ENCODE peak calls at places on chromosomes 6 and 20, in five cellular contexts. I, W, Q, Z and K are unnamed samples.

GRCh38 chr6:129030231-129030630 is 147.3 kb downstream of the LAMA2 start:
- DNase-seq in I (no peak), W (no peak), Q (peak; percentile 21), Z (no peak), K (no peak)

GRCh38 chr6:29967379-29968010 is 25.2 kb downstream of the HLA-A start:
- DNase-seq in I (peak; percentile 76), W (peak; percentile 65), Q (peak; percentile 21), Z (no peak), K (no peak)

GRCh38 chr6:117711369-117711768 is 36.1 kb downstream of the NUS1 start:
- DNase-seq in I (no peak), W (no peak), Q (no peak), Z (no peak), K (no peak)

GRCh38 chr20:45293041-45294002 is 13.3 kb upstream of the RBPJL start:
- DNase-seq in I (peak; percentile 77), W (peak; percentile 90), Q (peak; percentile 73), Z (peak; percentile 82), K (peak; percentile 98)

GRCh38 chr6:18323935-18324707 is 59.8 kb upstream of the DEK start:
- DNase-seq in I (peak; percentile 9), W (no peak), Q (peak; percentile 56), Z (no peak), K (peak; percentile 88)

GRCh38 chr20:49386848-49387605 is 95.4 kb downstream of the KCNB1 start:
- DNase-seq in I (no peak), W (no peak), Q (no peak), Z (no peak), K (no peak)

GRCh38 chr20:775679-776135 is 7.4 kb upstream of the SLC52A3 start:
- DNase-seq in I (no peak), W (peak; percentile 88), Q (no peak), Z (no peak), K (no peak)

GRCh38 chr20:17525650-17526049 is 5.5 kb downstream of the BFSP1 start:
- DNase-seq in I (no peak), W (no peak), Q (no peak), Z (no peak), K (no peak)

GRCh38 chr6:49978332-49979226 is 9.2 kb upstream of the DEFB113 start:
- DNase-seq in I (no peak), W (no peak), Q (peak; percentile 1), Z (no peak), K (no peak)

GRCh38 chr20:47338131-47338628 is 18.3 kb downstream of the ZMYND8 start:
- DNase-seq in I (peak; percentile 47), W (no peak), Q (no peak), Z (no peak), K (no peak)

GRCh38 chr6:84625510-84625909 is 138.9 kb downstream of the TBX18 start:
- DNase-seq in I (no peak), W (no peak), Q (no peak), Z (no peak), K (no peak)

GRCh38 chr6:147222160-147222838 is 18.1 kb downstream of the STXBP5 start:
- DNase-seq in I (no peak), W (no peak), Q (peak; percentile 61), Z (no peak), K (peak; percentile 34)

GRCh38 chr20:35823147-35823546 is 51.3 kb downstream of the PHF20 start:
- DNase-seq in I (no peak), W (no peak), Q (no peak), Z (no peak), K (no peak)

GRCh38 chr6:35240838-35241801 is 18.4 kb upstream of the ZNF76 start:
- DNase-seq in I (peak; percentile 68), W (peak; percentile 84), Q (peak; percentile 57), Z (no peak), K (peak; percentile 93)

GRCh38 chr6:140644017-140644416 is 1269.6 kb upstream of the CITED2 start:
- DNase-seq in I (no peak), W (no peak), Q (no peak), Z (no peak), K (no peak)

GRCh38 chr6:131023834-131024504 is 39.1 kb downstream of the EPB41L2 start:
- DNase-seq in I (no peak), W (no peak), Q (peak; percentile 61), Z (no peak), K (no peak)

GRCh38 chr6:69957990-69958559 is 91.7 kb downstream of the COL19A1 start:
- DNase-seq in I (no peak), W (no peak), Q (peak; percentile 43), Z (no peak), K (no peak)

GRCh38 chr6:144104898-144105487 is 9.6 kb upstream of the SF3B5 start:
- DNase-seq in I (peak; percentile 74), W (no peak), Q (peak; percentile 73), Z (no peak), K (peak; percentile 79)

GRCh38 chr6:133957780-133958242 is 4.8 kb downstream of the TBPL1 start:
- DNase-seq in I (no peak), W (no peak), Q (no peak), Z (no peak), K (no peak)

GRCh38 chr20:44683263-44684046 is 31.7 kb upstream of the CCN5 start:
- DNase-seq in I (no peak), W (peak; percentile 62), Q (peak; percentile 62), Z (no peak), K (peak; percentile 83)

GRCh38 chr6:97726378-97726777 is 443.4 kb upstream of the MMS22L start:
- DNase-seq in I (no peak), W (no peak), Q (no peak), Z (no peak), K (no peak)

GRCh38 chr6:107816818-107817217 is 7.3 kb downstream of the SCML4 start:
- DNase-seq in I (no peak), W (no peak), Q (no peak), Z (no peak), K (no peak)

GRCh38 chr6:57182017-57182432 is 9.9 kb downstream of the BAG2 start:
- DNase-seq in I (no peak), W (no peak), Q (peak; percentile 32), Z (no peak), K (no peak)

GRCh38 chr20:846894-847278 is 13.4 kb downstream of the FAM110A start:
- DNase-seq in I (no peak), W (peak; percentile 55), Q (no peak), Z (no peak), K (no peak)

GRCh38 chr6:43103253-43103876 is 27.3 kb downstream of the PTK7 start:
- DNase-seq in I (no peak), W (no peak), Q (no peak), Z (no peak), K (peak; percentile 47)

GRCh38 chr6:148848915-148849314 is 102.1 kb downstream of the UST start:
- DNase-seq in I (no peak), W (no peak), Q (no peak), Z (no peak), K (no peak)

GRCh38 chr6:105364243-105364642 is 38.6 kb downstream of the PREP start:
- DNase-seq in I (no peak), W (no peak), Q (no peak), Z (no peak), K (no peak)

GRCh38 chr20:40286991-40287531 is 402.0 kb downstream of the MAFB start:
- DNase-seq in I (peak; percentile 80), W (peak; percentile 73), Q (no peak), Z (peak; percentile 86), K (no peak)

GRCh38 chr20:57509665-57510237 is 15.2 kb downstream of the CTCFL start:
- DNase-seq in I (no peak), W (peak; percentile 69), Q (no peak), Z (peak; percentile 53), K (no peak)

DNA sequence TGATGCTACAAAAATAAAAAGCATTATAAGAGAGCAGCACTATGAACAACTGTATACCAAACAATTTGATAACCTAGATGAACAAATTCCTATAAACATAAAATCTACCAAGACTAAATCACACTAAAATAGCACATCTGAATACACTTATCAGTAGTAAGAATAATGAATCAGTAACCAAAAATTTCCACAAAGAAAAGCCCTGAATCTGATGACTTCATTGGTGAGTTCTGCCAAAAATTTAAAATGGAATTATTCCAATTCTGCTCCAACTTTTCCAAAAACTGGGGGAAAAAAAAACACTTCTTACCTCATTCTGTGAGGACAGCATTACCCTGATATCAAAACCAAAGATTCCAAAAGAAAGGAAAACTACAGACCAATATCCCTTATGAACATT is 206.2 kb downstream of the WDR27 start:
- DNase-seq in I (no peak), W (no peak), Q (no peak), Z (no peak), K (peak; percentile 19)
- H3K4me3 ChIP-seq in I (no peak overlapping the region), W (no peak overlapping the region), Q (no peak overlapping the region), Z (no peak overlapping the region), K (no peak overlapping the region)

DNA sequence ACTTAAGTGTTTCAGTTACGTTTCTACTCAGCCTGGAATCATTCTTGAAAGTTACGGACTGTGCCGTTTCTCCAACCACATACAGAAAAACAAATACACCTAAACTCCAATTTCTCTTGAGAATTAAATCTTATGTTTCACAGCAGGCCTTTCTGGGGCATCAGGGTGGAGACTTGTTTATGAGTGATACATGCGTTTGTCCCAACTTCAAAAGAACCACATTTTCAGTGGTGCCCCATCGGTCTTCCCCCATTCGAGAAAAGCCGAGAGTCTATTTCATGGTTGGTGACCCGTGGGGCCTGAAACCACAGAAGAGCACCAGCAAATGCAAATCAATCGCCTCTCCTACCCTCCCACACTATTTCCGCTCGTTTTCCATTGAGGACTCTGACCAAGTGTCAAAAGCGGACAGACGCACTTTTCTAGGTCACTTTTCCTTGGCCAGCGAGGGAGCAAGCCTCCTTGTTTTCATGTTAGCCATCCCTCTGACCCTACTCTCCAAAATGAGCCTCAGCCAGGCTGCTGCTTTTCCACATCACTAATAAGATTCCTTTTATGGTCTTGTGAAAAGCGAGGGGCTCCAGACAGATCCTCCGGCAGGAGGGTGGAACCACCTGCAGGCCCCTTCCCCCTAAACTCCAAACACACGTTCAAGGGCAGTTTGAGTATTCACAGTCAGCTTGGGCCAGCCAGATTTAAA is 3.1 kb downstream of the JAG1 start:
- DNase-seq in I (peak; percentile 46), W (no peak), Q (peak; percentile 29), Z (no peak), K (peak; percentile 86)
- H3K4me3 ChIP-seq in I (peak overlapping the region; percentile 83), W (no peak overlapping the region), Q (peak overlapping the region; percentile 96), Z (peak overlapping the region; percentile 98), K (peak overlapping the region; percentile 97)

GRCh38 chr20:61904456-61904855 is 161.2 kb downstream of the TAF4 start:
- DNase-seq in I (no peak), W (no peak), Q (no peak), Z (no peak), K (no peak)
- H3K4me3 ChIP-seq in I (no peak overlapping the region), W (no peak overlapping the region), Q (no peak overlapping the region), Z (no peak overlapping the region), K (no peak overlapping the region)

GRCh38 chr20:13220194-13220856 is 749 bp upstream of the ISM1 start:
- DNase-seq in I (peak; percentile 53), W (peak; percentile 52), Q (peak; percentile 40), Z (peak; percentile 80), K (peak; percentile 90)

GRCh38 chr20:13221673-13222318 is 722 bp downstream of the ISM1 start:
- DNase-seq in I (no peak), W (peak; percentile 72), Q (peak; percentile 59), Z (no peak), K (peak; percentile 99)

GRCh38 chr20:13219327-13220193 is 1.5 kb upstream of the ISM1 start:
- DNase-seq in I (no peak), W (no peak), Q (no peak), Z (no peak), K (peak; percentile 41)

GRCh38 chr20:13221313-13221672 is 219 bp downstream of the ISM1 start:
- DNase-seq in I (no peak), W (no peak), Q (no peak), Z (no peak), K (no peak)

GRCh38 chr20:13220857-13221297 is at the start of gene ISM1:
- DNase-seq in I (no peak), W (peak; percentile 31), Q (peak; percentile 14), Z (no peak), K (peak; percentile 89)
- H3K4me3 ChIP-seq in I (peak within 1 kb of the TSS; percentile 34), W (no peak within 1 kb of the TSS), Q (peak within 1 kb of the TSS; percentile 88), Z (peak within 1 kb of the TSS; percentile 81), K (peak within 1 kb of the TSS; percentile 73)